ENCODE peak calls at places on chromosomes 2 and 18, in eight cellular contexts. U is effector memory CD4-positive, alpha-beta T cell; V is Peyer's patch; E is upper lobe of right lung; J is left ventricle myocardium inferior; X is DND-41; Q is CD8-positive, alpha-beta memory T cell; M is GM23248. N is an unnamed sample. For H3K4me1, the result is how much of the 10 kb centered on the place peaks cover.

GRCh38 chr2:239300871-239301742 is 99.7 kb downstream of the HDAC4 start:
- DNase-seq in M (no peak), Q (no peak), V (peak), U (no peak), E (peak), J (peak), X (peak), N (no peak)

GRCh38 chr2:70620020-70620419 is 66.4 kb upstream of the TGFA start:
- DNase-seq in M (no peak), U (no peak), V (no peak), Q (no peak), X (no peak), J (no peak), E (no peak), N (no peak)

GRCh38 chr2:159515482-159515881 is 100.9 kb downstream of the BAZ2B start:
- DNase-seq in V (no peak), M (peak), X (no peak), U (no peak), Q (no peak), J (no peak), E (no peak), N (no peak)

GRCh38 chr2:16683576-16683975 is 17.9 kb upstream of the CYRIA start:
- DNase-seq in J (no peak), X (no peak), M (no peak), Q (no peak), E (no peak), U (no peak), V (no peak), N (no peak)

GRCh38 chr18:76697441-76697901 is 124.9 kb upstream of the ZNF236 start:
- DNase-seq in X (no peak), E (peak), V (no peak), M (peak), J (no peak), U (no peak), Q (no peak), N (no peak)

GRCh38 chr2:190655113-190655512 is 6.2 kb downstream of the NAB1 start:
- DNase-seq in Q (no peak), E (no peak), M (no peak), J (no peak), V (no peak), X (no peak), U (no peak), N (no peak)

GRCh38 chr2:239726631-239727181 is 298.4 kb downstream of the NDUFA10 start:
- DNase-seq in M (no peak), E (peak), V (peak), J (no peak), Q (no peak), X (no peak), U (no peak), N (no peak)

GRCh38 chr2:74204436-74204835 is 6.0 kb downstream of the MTHFD2 start:
- DNase-seq in V (no peak), X (no peak), Q (no peak), J (no peak), U (no peak), M (no peak), E (no peak), N (no peak)

GRCh38 chr2:96526101-96526591 is 10.4 kb upstream of the ARID5A start:
- DNase-seq in M (no peak), Q (no peak), X (no peak), E (peak), V (no peak), U (no peak), J (no peak), N (no peak)

GRCh38 chr2:46471-47345 is at the start of gene FAM110C:
- DNase-seq in U (peak), M (peak), Q (peak), E (peak), J (peak), X (no peak), V (peak), N (no peak)

GRCh38 chr2:46164581-46165301 is 132.5 kb upstream of the EPAS1 start:
- DNase-seq in X (no peak), V (no peak), M (peak), Q (no peak), E (no peak), J (peak), U (no peak), N (peak)

GRCh38 chr18:76518543-76519155 is 23.6 kb upstream of the ZNF516 start:
- DNase-seq in X (no peak), V (no peak), U (no peak), E (no peak), Q (no peak), M (peak), J (peak), N (peak)

GRCh38 chr2:1590611-1591460 is 153.5 kb downstream of the PXDN start:
- DNase-seq in U (no peak), V (no peak), E (peak), M (no peak), X (no peak), J (no peak), Q (no peak), N (no peak)

GRCh38 chr2:72821118-72821517 is 4.7 kb downstream of the EXOC6B start:
- DNase-seq in E (no peak), J (no peak), V (no peak), Q (no peak), U (no peak), M (no peak), X (no peak), N (no peak)

GRCh38 chr2:42232024-42232423 is 62.9 kb downstream of the EML4 start:
- DNase-seq in J (no peak), M (no peak), Q (no peak), E (no peak), V (no peak), X (no peak), U (no peak), N (no peak)

GRCh38 chr2:33240178-33240577 is 236.3 kb upstream of the RASGRP3 start:
- DNase-seq in X (no peak), Q (no peak), U (no peak), V (no peak), M (no peak), J (no peak), E (no peak), N (no peak)

GRCh38 chr18:58241877-58242276 is 197.9 kb downstream of the NEDD4L start:
- DNase-seq in V (no peak), Q (no peak), E (no peak), M (peak), X (no peak), U (no peak), J (no peak), N (no peak)

GRCh38 chr2:216344958-216345315 is 27.3 kb downstream of the MARCHF4 start:
- DNase-seq in Q (no peak), J (no peak), E (no peak), X (no peak), M (peak), V (no peak), U (no peak), N (no peak)

GRCh38 chr2:216348909-216349308 is 23.4 kb downstream of the MARCHF4 start:
- DNase-seq in V (no peak), U (no peak), M (peak), X (no peak), E (no peak), Q (no peak), J (no peak), N (no peak)

GRCh38 chr2:216345846-216346245 is 26.4 kb downstream of the MARCHF4 start:
- DNase-seq in X (no peak), Q (no peak), J (no peak), E (no peak), U (no peak), V (no peak), M (peak), N (no peak)

GRCh38 chr2:216344206-216344957 is 27.9 kb downstream of the MARCHF4 start:
- DNase-seq in X (no peak), J (no peak), E (no peak), U (no peak), Q (no peak), M (peak), V (no peak), N (no peak)

GRCh38 chr2:216346781-216347180 is 25.5 kb downstream of the MARCHF4 start:
- DNase-seq in J (no peak), V (no peak), E (no peak), M (no peak), U (no peak), X (no peak), Q (no peak), N (no peak)
- H3K4me1 ChIP-seq in J (under half), V (under half), E (under half), M (half or more), U (under half), X (under half), Q (under half), N (under half)

GRCh38 chr2:97676620-97677019 is 7.1 kb downstream of the C2orf92 start:
- DNase-seq in V (no peak), U (no peak), X (no peak), M (no peak), Q (no peak), J (no peak), E (no peak), N (no peak)
- H3K4me1 ChIP-seq in V (under half), U (under half), X (under half), M (under half), Q (under half), J (under half), E (under half), N (under half)

GRCh38 chr2:172693529-172694185 is 42.0 kb upstream of the RAPGEF4 start:
- DNase-seq in Q (no peak), E (no peak), V (no peak), J (no peak), U (no peak), M (peak), X (no peak), N (no peak)

GRCh38 chr2:172693037-172693436 is 42.6 kb upstream of the RAPGEF4 start:
- DNase-seq in Q (no peak), J (peak), E (no peak), X (no peak), M (peak), U (no peak), V (peak), N (no peak)

GRCh38 chr2:172701250-172701649 is 34.4 kb upstream of the RAPGEF4 start:
- DNase-seq in X (no peak), U (no peak), V (no peak), Q (no peak), E (no peak), M (peak), J (no peak), N (no peak)

GRCh38 chr2:172702451-172702850 is 33.2 kb upstream of the RAPGEF4 start:
- DNase-seq in V (no peak), M (no peak), J (no peak), U (no peak), X (no peak), Q (no peak), E (no peak), N (no peak)

DNA sequence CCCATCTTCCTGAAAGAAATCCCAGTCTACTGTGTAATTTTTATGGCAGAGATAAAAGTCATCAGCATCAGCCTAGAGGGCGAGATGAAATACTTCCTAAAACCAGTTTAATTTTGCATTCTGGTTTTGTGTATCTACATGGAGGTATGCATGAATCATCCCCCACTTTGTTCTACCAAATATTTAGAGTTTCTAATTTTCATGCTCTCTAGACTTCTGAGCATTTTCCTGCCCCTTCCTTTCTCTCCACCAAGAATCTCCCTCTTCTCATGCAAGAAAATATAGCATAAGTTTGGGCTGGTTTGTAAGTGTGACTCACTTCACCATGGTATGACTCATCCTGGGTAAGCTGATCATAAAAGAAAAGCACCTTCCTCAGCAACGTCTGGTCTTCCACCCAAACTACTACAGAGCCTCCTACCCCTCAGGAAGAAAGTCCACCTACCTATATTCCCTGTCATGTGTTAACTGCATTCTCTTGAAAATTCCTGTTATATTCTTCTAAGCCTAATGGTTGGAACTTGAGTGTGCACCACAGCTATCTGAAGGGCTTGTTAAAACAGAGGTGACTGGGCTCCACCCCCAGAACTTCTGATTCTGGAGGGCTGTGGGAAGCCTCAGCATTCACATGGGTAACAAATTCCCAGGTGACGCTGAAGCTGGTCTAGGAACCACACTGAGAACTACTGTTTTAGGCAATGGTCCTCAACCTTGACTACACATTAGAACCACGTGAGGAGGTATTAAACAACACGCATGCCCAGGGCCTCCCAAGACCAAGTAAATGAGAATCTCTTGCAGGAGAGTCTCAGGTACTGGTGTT is 37.4 kb upstream of the RAPGEF4 start:
- DNase-seq in J (no peak), U (no peak), V (no peak), E (no peak), X (no peak), M (peak), Q (no peak), N (no peak)
- H3K4me1 ChIP-seq in J (under half), U (under half), V (under half), E (under half), X (under half), M (half or more), Q (under half), N (under half)

GRCh38 chr2:85770369-85770768 is 16.6 kb downstream of the ATOH8 start:
- DNase-seq in U (no peak), Q (no peak), J (no peak), E (no peak), V (no peak), X (no peak), M (no peak), N (no peak)
- H3K4me1 ChIP-seq in U (under half), Q (under half), J (half or more), E (half or more), V (under half), X (under half), M (under half), N (half or more)

DNA sequence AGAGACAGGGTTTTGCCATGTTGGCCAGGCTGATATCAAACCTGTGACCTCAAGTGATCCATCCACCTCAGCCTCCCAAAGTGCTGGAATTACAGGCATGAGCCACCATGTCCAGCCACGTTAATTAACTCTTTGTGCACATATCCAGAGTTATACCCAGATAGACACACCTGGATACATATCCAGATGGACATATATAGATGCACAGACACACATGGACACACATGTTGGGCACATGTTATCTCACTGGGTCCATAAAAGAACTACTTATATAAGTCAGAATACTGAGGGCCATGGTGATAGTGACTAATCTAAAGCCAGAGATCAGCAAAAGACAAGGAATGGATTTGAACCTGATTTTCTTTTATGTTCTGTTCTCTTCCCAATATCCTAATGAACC is 158.6 kb downstream of the IRS1 start:
- DNase-seq in V (no peak), E (no peak), Q (no peak), U (no peak), M (no peak), X (no peak), J (no peak), N (no peak)
- H3K4me1 ChIP-seq in V (under half), E (under half), Q (under half), U (under half), M (under half), X (under half), J (under half), N (under half)